ENCODE peak calls at places on chromosomes 3 and 15, in ten cellular contexts. B is lower lobe of right lung; V is cerebellum; N is adrenal gland; Z is BJ; J is ascending aorta; Q is NCI-H460; D is Daoy; T is HEK293T; X is activated effector memory CD4-positive, alpha-beta T cell treated with anti-CD3 and anti-CD28 coated beads, Interleukin-2, amount 50 U/mL, for 16 hours. S is an unnamed sample.
A peak's percentile ranks its signal among the peaks of the same experiment; 100 is the strongest.

GRCh38 chr3:182726258-182727142 is 66.8 kb upstream of the ATP11B start:
- DNase-seq in B (no peak), J (no peak), N (no peak), Q (no peak), X (no peak), D (no peak), T (no peak), V (no peak), Z (no peak), S (no peak)

GRCh38 chr3:46711770-46712169 is 5.9 kb downstream of the PRSS50 start:
- DNase-seq in D (no peak), T (no peak), B (peak; percentile 22), V (no peak), X (no peak), N (peak; percentile 1), Q (no peak), Z (no peak), J (no peak), S (no peak)

GRCh38 chr3:59456852-59457485 is 407.1 kb upstream of the CFAP20DC start:
- DNase-seq in X (no peak), D (no peak), N (no peak), T (no peak), Q (no peak), V (no peak), B (no peak), J (no peak), Z (no peak), S (no peak)

GRCh38 chr15:100937171-100937570 is 18.0 kb downstream of the LRRK1 start:
- DNase-seq in B (no peak), N (no peak), V (no peak), J (no peak), Z (no peak), X (no peak), D (no peak), Q (no peak), T (no peak), S (no peak)

GRCh38 chr3:94076055-94076454 is 13.2 kb downstream of the NSUN3 start:
- DNase-seq in Q (no peak), N (no peak), J (no peak), X (no peak), B (no peak), Z (no peak), T (no peak), V (no peak), D (no peak), S (no peak)

GRCh38 chr3:146517684-146518435 is 26.5 kb downstream of the PLSCR1 start:
- DNase-seq in N (no peak), J (no peak), D (no peak), B (no peak), V (no peak), Q (no peak), X (no peak), Z (no peak), T (no peak), S (no peak)

GRCh38 chr3:187789872-187790271 is 44.6 kb upstream of the BCL6 start:
- DNase-seq in B (no peak), N (no peak), D (no peak), Z (no peak), T (no peak), J (no peak), X (no peak), Q (no peak), V (no peak), S (no peak)

GRCh38 chr15:32838820-32839219 is 121.0 kb downstream of the GREM1 start:
- DNase-seq in V (no peak), J (no peak), B (no peak), N (peak; percentile 43), X (no peak), D (peak; percentile 96), Q (peak; percentile 44), Z (peak; percentile 65), T (no peak), S (no peak)

GRCh38 chr15:77002954-77003912 is 8.3 kb downstream of the PSTPIP1 start:
- DNase-seq in T (no peak), J (no peak), Q (no peak), Z (no peak), N (peak; percentile 72), B (peak; percentile 86), D (no peak), X (peak; percentile 89), V (no peak), S (no peak)

GRCh38 chr3:42140665-42141203 is 49.6 kb downstream of the TRAK1 start:
- DNase-seq in D (no peak), J (no peak), N (no peak), V (no peak), Z (no peak), B (no peak), X (peak; percentile 38), T (no peak), Q (no peak), S (no peak)

GRCh38 chr15:93072011-93072410 is 17.0 kb downstream of the RGMA start:
- DNase-seq in J (no peak), V (no peak), Q (no peak), X (no peak), D (no peak), B (no peak), N (no peak), T (peak; percentile 42), Z (no peak), S (no peak)

GRCh38 chr3:13557417-13557816 is 8.5 kb downstream of the FBLN2 start:
- DNase-seq in N (no peak), X (no peak), T (no peak), Q (no peak), Z (no peak), B (no peak), V (no peak), D (no peak), J (no peak), S (no peak)

GRCh38 chr3:19016846-19017245 is 131.5 kb upstream of the KCNH8 start:
- DNase-seq in J (no peak), B (no peak), D (no peak), V (no peak), N (no peak), T (no peak), X (no peak), Q (no peak), Z (no peak), S (no peak)

GRCh38 chr3:157373783-157374182 is 62.9 kb upstream of the PTX3 start:
- DNase-seq in Q (no peak), Z (no peak), X (no peak), N (no peak), D (no peak), B (no peak), T (no peak), V (no peak), J (no peak), S (peak; percentile 88)

GRCh38 chr15:68719051-68719450 is 101.6 kb downstream of the ANP32A start:
- DNase-seq in B (no peak), X (no peak), Z (no peak), T (no peak), V (no peak), D (no peak), N (no peak), Q (no peak), J (no peak), S (no peak)

GRCh38 chr3:99795573-99795972 is 22.1 kb upstream of the CMSS1 start:
- DNase-seq in N (no peak), D (no peak), V (no peak), T (no peak), Q (no peak), B (no peak), X (no peak), J (no peak), Z (no peak), S (no peak)

GRCh38 chr3:18937574-18937973 is 210.7 kb upstream of the KCNH8 start:
- DNase-seq in V (no peak), J (no peak), B (no peak), N (no peak), X (no peak), T (no peak), Q (no peak), D (no peak), Z (no peak), S (no peak)

GRCh38 chr3:35528728-35529127 is 110.6 kb upstream of the ARPP21 start:
- DNase-seq in X (no peak), N (no peak), Z (no peak), D (no peak), B (no peak), T (no peak), J (no peak), Q (no peak), V (no peak), S (no peak)

GRCh38 chr15:96119734-96120133 is 210.8 kb upstream of the NR2F2 start:
- DNase-seq in D (no peak), B (no peak), J (no peak), V (no peak), Q (no peak), N (no peak), Z (no peak), T (no peak), X (no peak), S (no peak)

GRCh38 chr3:113697192-113698090 is 999 bp upstream of the USF3 start:
- DNase-seq in V (peak; percentile 29), Q (peak; percentile 8), T (peak; percentile 20), Z (no peak), X (peak; percentile 74), B (peak; percentile 49), J (no peak), N (peak; percentile 40), D (no peak), S (no peak)

GRCh38 chr3:65995030-65995429 is 43.7 kb downstream of the MAGI1 start:
- DNase-seq in T (no peak), J (no peak), N (peak; percentile 28), Q (no peak), Z (peak; percentile 40), V (no peak), X (no peak), B (no peak), D (peak; percentile 7), S (peak; percentile 38)